ENCODE peak calls at places on chromosomes 12 and 14, in six cellular contexts. One of them, this sample, is unnamed.

GRCh38 chr12:59357811-59358210 is 238.0 kb upstream of the SLC16A7 start:
- DNase-seq in cardiac muscle cell: no peak
- DNase-seq in NCI-H510A: no peak
- DNase-seq in HCT116: no peak
- DNase-seq in left cardiac atrium: no peak
- DNase-seq in HEK293T: no peak
- DNase-seq in this sample: no peak

GRCh38 chr12:109446869-109447268 is 30.2 kb downstream of the KCTD10 start:
- DNase-seq in cardiac muscle cell: no peak
- DNase-seq in NCI-H510A: no peak
- DNase-seq in HCT116: no peak
- DNase-seq in left cardiac atrium: peak
- DNase-seq in HEK293T: no peak
- DNase-seq in this sample: no peak

GRCh38 chr12:116698131-116698495 is 39.8 kb downstream of the SPRING1 start:
- DNase-seq in cardiac muscle cell: no peak
- DNase-seq in NCI-H510A: peak
- DNase-seq in HCT116: no peak
- DNase-seq in left cardiac atrium: no peak
- DNase-seq in HEK293T: no peak
- DNase-seq in this sample: no peak

GRCh38 chr12:30357712-30358111 is 338.0 kb downstream of the IPO8 start:
- DNase-seq in cardiac muscle cell: peak
- DNase-seq in NCI-H510A: no peak
- DNase-seq in HCT116: no peak
- DNase-seq in left cardiac atrium: no peak
- DNase-seq in HEK293T: no peak
- DNase-seq in this sample: no peak

GRCh38 chr12:12612403-12612802 is 727 bp downstream of the CREBL2 start:
- DNase-seq in cardiac muscle cell: peak
- DNase-seq in NCI-H510A: peak
- DNase-seq in HCT116: no peak
- DNase-seq in left cardiac atrium: no peak
- DNase-seq in HEK293T: peak
- DNase-seq in this sample: no peak

GRCh38 chr14:64625363-64626232 is 75.8 kb downstream of the PPP1R36 start:
- DNase-seq in cardiac muscle cell: no peak
- DNase-seq in NCI-H510A: no peak
- DNase-seq in HCT116: no peak
- DNase-seq in left cardiac atrium: no peak
- DNase-seq in HEK293T: no peak
- DNase-seq in this sample: no peak

GRCh38 chr14:58638231-58639205 is 756 bp downstream of the DACT1 start:
- DNase-seq in cardiac muscle cell: peak
- DNase-seq in NCI-H510A: no peak
- DNase-seq in HCT116: no peak
- DNase-seq in left cardiac atrium: peak
- DNase-seq in HEK293T: peak
- DNase-seq in this sample: peak

GRCh38 chr14:38505221-38506095 is 249.6 kb upstream of the CLEC14A start:
- DNase-seq in cardiac muscle cell: no peak
- DNase-seq in NCI-H510A: no peak
- DNase-seq in HCT116: no peak
- DNase-seq in left cardiac atrium: no peak
- DNase-seq in HEK293T: no peak
- DNase-seq in this sample: no peak

GRCh38 chr12:81381951-81382350 is 304.1 kb downstream of the ACSS3 start:
- DNase-seq in cardiac muscle cell: no peak
- DNase-seq in NCI-H510A: peak
- DNase-seq in HCT116: no peak
- DNase-seq in left cardiac atrium: no peak
- DNase-seq in HEK293T: no peak
- DNase-seq in this sample: no peak

GRCh38 chr14:106694638-106695393 is 1168.4 kb downstream of the TMEM121 start:
- DNase-seq in cardiac muscle cell: no peak
- DNase-seq in NCI-H510A: no peak
- DNase-seq in HCT116: no peak
- DNase-seq in left cardiac atrium: peak
- DNase-seq in HEK293T: no peak
- DNase-seq in this sample: peak

GRCh38 chr14:23056257-23056955 is 914 bp downstream of the CDH24 start:
- DNase-seq in cardiac muscle cell: peak
- DNase-seq in NCI-H510A: no peak
- DNase-seq in HCT116: peak
- DNase-seq in left cardiac atrium: peak
- DNase-seq in HEK293T: peak
- DNase-seq in this sample: peak

GRCh38 chr14:40623641-40624040 is 983.0 kb upstream of the LRFN5 start:
- DNase-seq in cardiac muscle cell: no peak
- DNase-seq in NCI-H510A: no peak
- DNase-seq in HCT116: no peak
- DNase-seq in left cardiac atrium: no peak
- DNase-seq in HEK293T: no peak
- DNase-seq in this sample: no peak

GRCh38 chr12:49706351-49707126 is 666 bp downstream of the FMNL3 start:
- DNase-seq in cardiac muscle cell: peak
- DNase-seq in NCI-H510A: no peak
- DNase-seq in HCT116: no peak
- DNase-seq in left cardiac atrium: peak
- DNase-seq in HEK293T: peak
- DNase-seq in this sample: peak

GRCh38 chr12:122097641-122098364 is 19.2 kb downstream of the MLXIP start:
- DNase-seq in cardiac muscle cell: peak
- DNase-seq in NCI-H510A: peak
- DNase-seq in HCT116: no peak
- DNase-seq in left cardiac atrium: peak
- DNase-seq in HEK293T: no peak
- DNase-seq in this sample: no peak

GRCh38 chr14:54867011-54867410 is 35.6 kb downstream of the GCH1 start:
- DNase-seq in cardiac muscle cell: peak
- DNase-seq in NCI-H510A: no peak
- DNase-seq in HCT116: no peak
- DNase-seq in left cardiac atrium: no peak
- DNase-seq in HEK293T: no peak
- DNase-seq in this sample: no peak

GRCh38 chr12:53560912-53561589 is 53.8 kb upstream of the NPFF start:
- DNase-seq in cardiac muscle cell: no peak
- DNase-seq in NCI-H510A: no peak
- DNase-seq in HCT116: no peak
- DNase-seq in left cardiac atrium: no peak
- DNase-seq in HEK293T: no peak
- DNase-seq in this sample: no peak

GRCh38 chr14:55814064-55814463 is 234.1 kb downstream of the KTN1 start:
- DNase-seq in cardiac muscle cell: no peak
- DNase-seq in NCI-H510A: no peak
- DNase-seq in HCT116: no peak
- DNase-seq in left cardiac atrium: no peak
- DNase-seq in HEK293T: no peak
- DNase-seq in this sample: no peak

GRCh38 chr12:4849024-4849594 is 60.6 kb upstream of the KCNA1 start:
- DNase-seq in cardiac muscle cell: peak
- DNase-seq in NCI-H510A: no peak
- DNase-seq in HCT116: no peak
- DNase-seq in left cardiac atrium: no peak
- DNase-seq in HEK293T: peak
- DNase-seq in this sample: peak

GRCh38 chr12:91007531-91008290 is 2.9 kb upstream of the EPYC start:
- DNase-seq in cardiac muscle cell: no peak
- DNase-seq in NCI-H510A: no peak
- DNase-seq in HCT116: no peak
- DNase-seq in left cardiac atrium: no peak
- DNase-seq in HEK293T: no peak
- DNase-seq in this sample: peak

GRCh38 chr14:58166005-58166983 is 14.3 kb upstream of the ARMH4 start:
- DNase-seq in cardiac muscle cell: peak
- DNase-seq in NCI-H510A: peak
- DNase-seq in HCT116: peak
- DNase-seq in left cardiac atrium: peak
- DNase-seq in HEK293T: peak
- DNase-seq in this sample: peak

This sample was measured in CD4-positive, CD25-positive, alpha-beta regulatory T cell.